ENCODE peak calls at places on chromosomes 4 and X, in eight cellular contexts. D is A549, P is endothelial cell of umbilical vein, V is body of pancreas, Q is transverse colon, M is stomach, R is IMR-90, U is breast epithelium. C is an unnamed sample.

GRCh38 chr4:76526585-76526990 is 91.6 kb downstream of the SHROOM3 start:
- DNase-seq in U (no peak), R (no peak), V (peak), Q (no peak), D (no peak), M (peak), P (no peak), C (no peak)

GRCh38 chr4:147580396-147580795 is 36.8 kb upstream of the TMEM184C start:
- DNase-seq in V (no peak), M (no peak), U (no peak), D (no peak), R (peak), Q (no peak), P (peak), C (no peak)

GRCh38 chr4:132227349-132228165 is 921.5 kb upstream of the PCDH10 start:
- DNase-seq in V (peak), U (no peak), R (peak), D (peak), M (no peak), Q (no peak), P (peak), C (peak)

GRCh38 chr4:150173420-150173819 is 95.2 kb downstream of the DCLK2 start:
- DNase-seq in V (no peak), P (peak), U (no peak), R (no peak), Q (no peak), D (no peak), M (no peak), C (no peak)

GRCh38 chrX:2748171-2748814 is 3.5 kb upstream of the XG start:
- DNase-seq in M (no peak), D (no peak), P (no peak), U (no peak), Q (no peak), V (no peak), R (no peak), C (no peak)

GRCh38 chr4:176635372-176636261 is 157.1 kb downstream of the VEGFC start:
- DNase-seq in U (no peak), Q (no peak), D (peak), M (no peak), R (peak), P (peak), V (no peak), C (no peak)

GRCh38 chrX:124098089-124098488 is 136.6 kb downstream of the STAG2 start:
- DNase-seq in P (peak), V (no peak), R (peak), U (no peak), M (no peak), D (no peak), Q (no peak), C (no peak)

GRCh38 chrX:45295587-45295986 is 94.9 kb upstream of the DIPK2B start:
- DNase-seq in R (peak), V (peak), U (no peak), D (no peak), M (no peak), P (peak), Q (peak), C (peak)

GRCh38 chr4:45855857-45856256 is 268.0 kb downstream of the GABRG1 start:
- DNase-seq in Q (no peak), U (no peak), M (no peak), R (no peak), P (no peak), V (no peak), D (no peak), C (no peak)

GRCh38 chr4:48173055-48173991 is 39.3 kb upstream of the TXK start:
- DNase-seq in P (peak), V (no peak), D (peak), Q (no peak), M (no peak), R (peak), U (no peak), C (no peak)

GRCh38 chrX:106897259-106897658 is 5.9 kb downstream of the RIPPLY1 start:
- DNase-seq in Q (no peak), M (no peak), V (no peak), U (no peak), P (no peak), D (peak), R (peak), C (no peak)

GRCh38 chr4:139416073-139416673 is 37.7 kb upstream of the RAB33B start:
- DNase-seq in V (peak), R (peak), P (peak), Q (no peak), U (no peak), M (no peak), D (no peak), C (no peak)

GRCh38 chr4:110671679-110672078 is 48.8 kb upstream of the PITX2 start:
- DNase-seq in Q (peak), M (no peak), V (no peak), P (no peak), R (no peak), D (no peak), U (no peak), C (no peak)

GRCh38 chrX:140949231-140949630 is 53.2 kb upstream of the SPANXB1 start:
- DNase-seq in D (no peak), Q (no peak), V (no peak), R (no peak), P (no peak), U (no peak), M (no peak), C (no peak)

GRCh38 chr4:159102623-159103405 is at the start of gene RAPGEF2:
- DNase-seq in D (peak), U (peak), M (peak), V (peak), P (peak), R (peak), Q (peak), C (peak)
- TF ChIP-seq POLR2A in D (peak), U (peak), M (no peak), V (peak), P (peak), R (peak), Q (peak), C (peak)

GRCh38 chrX:48957477-48957826 is at the start of gene OTUD5:
- DNase-seq in V (no peak), M (no peak), D (peak), R (no peak), P (no peak), U (no peak), Q (no peak), C (peak)
- TF ChIP-seq POLR2A in V (no peak), M (no peak), D (peak), R (no peak), P (peak), U (no peak), Q (no peak), C (no peak)

GRCh38 chr4:1346781-1347409 is at the start of gene UVSSA:
- DNase-seq in Q (peak), M (peak), P (peak), V (peak), D (peak), R (peak), U (peak), C (peak)
- TF ChIP-seq POLR2A in Q (peak), M (no peak), P (no peak), V (peak), D (peak), R (no peak), U (peak), C (no peak)

GRCh38 chrX:102138064-102138463 is 4.2 kb downstream of the TCEAL6 start:
- DNase-seq in R (no peak), P (peak), V (no peak), U (no peak), D (no peak), Q (no peak), M (no peak), C (no peak)
- TF ChIP-seq POLR2A in R (no peak), P (no peak), V (no peak), U (no peak), D (no peak), Q (no peak), M (no peak), C (no peak)

GRCh38 chr4:153639556-153640475 is 44.3 kb upstream of the TLR2 start:
- DNase-seq in P (no peak), R (no peak), D (no peak), U (no peak), M (no peak), Q (no peak), V (no peak), C (no peak)

GRCh38 chr4:153634737-153635353 is 49.2 kb upstream of the TLR2 start:
- DNase-seq in D (peak), V (no peak), R (peak), Q (no peak), P (peak), U (no peak), M (no peak), C (no peak)

GRCh38 chr4:153638011-153638410 is 46.1 kb upstream of the TLR2 start:
- DNase-seq in P (no peak), D (no peak), Q (no peak), V (no peak), U (no peak), R (no peak), M (no peak), C (no peak)

GRCh38 chr4:153638999-153639398 is 45.1 kb upstream of the TLR2 start:
- DNase-seq in Q (no peak), R (no peak), D (no peak), V (no peak), M (no peak), U (no peak), P (no peak), C (no peak)

GRCh38 chr4:153637201-153637600 is 46.9 kb upstream of the TLR2 start:
- DNase-seq in D (no peak), M (no peak), U (no peak), Q (no peak), V (no peak), P (no peak), R (no peak), C (no peak)
- TF ChIP-seq POLR2A in D (no peak), M (no peak), U (no peak), Q (no peak), V (no peak), P (no peak), R (no peak), C (no peak)

GRCh38 chr4:143099693-143100092 is 85.0 kb upstream of the USP38 start:
- DNase-seq in D (no peak), P (no peak), M (no peak), Q (no peak), V (no peak), U (no peak), R (no peak), C (no peak)

GRCh38 chr4:143095447-143095846 is 89.3 kb upstream of the USP38 start:
- DNase-seq in R (no peak), Q (no peak), M (no peak), V (no peak), D (no peak), U (no peak), P (no peak), C (no peak)

GRCh38 chr4:143091862-143092261 is 92.9 kb upstream of the USP38 start:
- DNase-seq in P (no peak), M (no peak), V (no peak), R (no peak), U (no peak), D (no peak), Q (no peak), C (no peak)

GRCh38 chr4:143097751-143098150 is 87.0 kb upstream of the USP38 start:
- DNase-seq in Q (no peak), P (no peak), U (no peak), V (no peak), R (no peak), M (no peak), D (no peak), C (no peak)
- TF ChIP-seq POLR2A in Q (no peak), P (no peak), U (no peak), V (no peak), R (no peak), M (no peak), D (no peak), C (no peak)

DNA sequence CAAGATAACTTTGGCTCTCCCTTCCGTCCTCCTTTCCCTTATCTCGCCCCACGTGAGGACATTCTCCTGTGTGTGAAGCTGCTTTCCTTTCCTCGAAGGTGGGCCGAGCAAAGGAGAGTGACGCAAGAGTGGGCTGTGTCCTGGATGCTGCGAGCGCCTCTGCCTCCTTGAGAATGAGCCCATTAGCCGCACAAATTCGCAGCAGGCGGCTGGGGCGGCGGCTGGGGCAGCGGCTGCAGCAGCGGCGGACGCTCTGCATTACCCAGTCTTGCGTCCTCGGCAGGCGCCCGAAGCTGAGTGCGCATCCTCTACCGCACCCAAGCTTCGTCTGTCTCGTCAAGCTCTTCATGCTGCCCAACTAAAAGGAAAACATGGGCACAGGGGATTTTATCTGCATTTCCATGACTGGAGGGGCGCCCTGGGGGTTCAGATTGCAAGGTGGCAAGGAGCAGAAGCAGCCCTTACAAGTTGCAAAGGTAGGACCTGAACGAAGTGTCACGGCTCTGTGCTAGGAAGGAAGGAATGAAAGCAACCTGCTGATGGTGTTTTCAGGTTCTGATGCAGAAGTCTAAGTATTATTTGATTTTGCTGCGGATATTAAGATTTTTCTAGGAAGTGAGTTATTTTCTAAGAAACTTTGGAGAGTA is at the start of gene SYNPO2:
- DNase-seq in M (peak), P (peak), V (peak), Q (peak), R (peak), D (peak), U (peak), C (peak)
- TF ChIP-seq POLR2A in M (no peak), P (no peak), V (no peak), Q (peak), R (peak), D (no peak), U (peak), C (no peak)

GRCh38 chrX:23501974-23502373 is 165.3 kb upstream of the PRDX4 start:
- DNase-seq in R (no peak), M (peak), D (no peak), V (peak), P (no peak), Q (no peak), U (no peak), C (no peak)
- TF ChIP-seq POLR2A in R (no peak), M (no peak), D (no peak), V (no peak), P (no peak), Q (no peak), U (no peak), C (no peak)

DNA sequence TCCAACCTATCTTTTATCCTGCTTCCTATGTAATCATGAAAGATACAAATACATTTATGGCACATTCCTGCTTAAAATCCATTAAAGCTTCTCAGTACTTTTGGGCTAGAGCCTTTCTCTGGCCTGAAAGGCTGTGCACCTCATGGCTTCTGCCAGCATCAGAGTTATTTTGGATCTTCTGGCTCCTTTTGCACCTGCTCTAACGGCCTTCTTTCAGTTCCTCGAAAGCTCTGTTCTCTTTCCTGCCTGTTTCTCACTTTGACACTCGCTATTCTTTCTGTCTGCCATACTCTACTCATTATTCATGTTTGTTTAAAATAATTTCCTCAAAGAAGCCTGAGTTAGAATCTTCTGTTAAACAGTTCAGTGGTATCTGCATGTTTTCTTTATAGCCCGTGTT is 86.0 kb downstream of the LRP2BP start:
- DNase-seq in P (no peak), M (no peak), R (no peak), Q (no peak), U (no peak), V (no peak), D (no peak), C (no peak)
- TF ChIP-seq POLR2A in P (no peak), M (no peak), R (no peak), Q (no peak), U (no peak), V (no peak), D (no peak), C (no peak)

GRCh38 chr4:1979477-1980196 is 29.1 kb downstream of the NELFA start:
- DNase-seq in V (no peak), Q (no peak), R (no peak), U (no peak), P (no peak), M (no peak), D (no peak), C (no peak)
- TF ChIP-seq POLR2A in V (no peak), Q (no peak), R (no peak), U (no peak), P (no peak), M (no peak), D (no peak), C (no peak)